ENCODE peak calls at places on chromosomes 1 and 21, in nine cellular contexts. P is H1, U is A549, X is endothelial cell of umbilical vein, F is HCT116, D is K562, H is HepG2, V is GM12878, B is SK-N-SH. O is an unnamed sample.

GRCh38 chr1:155978325-155978972 is at the start of gene ARHGEF2:
- DNase-seq in P (peak; percentile 78), U (peak; percentile 80), X (peak; percentile 50), F (no peak), D (peak; percentile 91), H (no peak), V (no peak), B (peak; percentile 91), O (peak; percentile 98)

GRCh38 chr1:206583461-206584264 is 28.6 kb downstream of the EIF2D start:
- DNase-seq in P (peak; percentile 36), U (peak; percentile 62), X (peak; percentile 67), F (peak; percentile 45), D (peak; percentile 91), H (peak; percentile 55), V (no peak), B (peak; percentile 84), O (peak; percentile 82)

GRCh38 chr1:223742861-223743517 is 30.6 kb downstream of the CAPN2 start:
- DNase-seq in P (no peak), U (no peak), X (peak; percentile 71), F (no peak), D (no peak), H (no peak), V (no peak), B (no peak), O (no peak)

GRCh38 chr1:1245840-1246205 is 699 bp downstream of the C1QTNF12 start:
- DNase-seq in P (no peak), U (no peak), X (no peak), F (no peak), D (no peak), H (no peak), V (no peak), B (no peak), O (no peak)

GRCh38 chr21:39670741-39671140 is 58.0 kb downstream of the B3GALT5 start:
- DNase-seq in P (no peak), U (no peak), X (no peak), F (no peak), D (no peak), H (no peak), V (no peak), B (no peak), O (no peak)

GRCh38 chr1:214573386-214574358 is 22.3 kb upstream of the PTPN14 start:
- DNase-seq in P (no peak), U (no peak), X (no peak), F (no peak), D (no peak), H (no peak), V (no peak), B (no peak), O (no peak)

GRCh38 chr1:169676001-169676400 is 35.4 kb downstream of the SELL start:
- DNase-seq in P (peak; percentile 21), U (peak; percentile 57), X (peak; percentile 93), F (no peak), D (no peak), H (no peak), V (no peak), B (no peak), O (no peak)

GRCh38 chr1:39089811-39090519 is 63.8 kb downstream of the NDUFS5 start:
- DNase-seq in P (no peak), U (no peak), X (no peak), F (no peak), D (no peak), H (no peak), V (no peak), B (no peak), O (no peak)

GRCh38 chr1:218156602-218157001 is 128.5 kb upstream of the RRP15 start:
- DNase-seq in P (peak; percentile 36), U (no peak), X (no peak), F (no peak), D (no peak), H (no peak), V (no peak), B (no peak), O (no peak)

GRCh38 chr1:67752306-67752705 is 67.3 kb downstream of the GADD45A start:
- DNase-seq in P (no peak), U (no peak), X (peak; percentile 81), F (no peak), D (no peak), H (no peak), V (no peak), B (no peak), O (no peak)

GRCh38 chr1:207822124-207822601 is 70.3 kb downstream of the CD46 start:
- DNase-seq in P (no peak), U (no peak), X (no peak), F (no peak), D (no peak), H (no peak), V (peak; percentile 51), B (no peak), O (no peak)

GRCh38 chr1:207821464-207822045 is 69.7 kb downstream of the CD46 start:
- DNase-seq in P (no peak), U (no peak), X (no peak), F (no peak), D (no peak), H (no peak), V (no peak), B (no peak), O (no peak)

GRCh38 chr1:207823880-207824566 is 72.2 kb downstream of the CD46 start:
- DNase-seq in P (peak; percentile 39), U (peak; percentile 97), X (peak; percentile 83), F (peak; percentile 37), D (peak; percentile 51), H (peak; percentile 86), V (peak; percentile 85), B (peak; percentile 67), O (peak; percentile 62)

GRCh38 chr1:207823531-207823879 is 71.7 kb downstream of the CD46 start:
- DNase-seq in P (no peak), U (no peak), X (no peak), F (no peak), D (no peak), H (no peak), V (no peak), B (no peak), O (no peak)

GRCh38 chr1:207822602-207823451 is 71.0 kb downstream of the CD46 start:
- DNase-seq in P (no peak), U (peak; percentile 92), X (peak; percentile 30), F (no peak), D (peak; percentile 82), H (no peak), V (peak; percentile 96), B (peak; percentile 66), O (no peak)
- H3K4me3 ChIP-seq in P (no peak overlapping the region), U (peak overlapping the region; percentile 54), X (no peak overlapping the region), F (no peak overlapping the region), D (no peak overlapping the region), H (no peak overlapping the region), V (peak overlapping the region; percentile 93), B (no peak overlapping the region), O (no peak overlapping the region)

DNA sequence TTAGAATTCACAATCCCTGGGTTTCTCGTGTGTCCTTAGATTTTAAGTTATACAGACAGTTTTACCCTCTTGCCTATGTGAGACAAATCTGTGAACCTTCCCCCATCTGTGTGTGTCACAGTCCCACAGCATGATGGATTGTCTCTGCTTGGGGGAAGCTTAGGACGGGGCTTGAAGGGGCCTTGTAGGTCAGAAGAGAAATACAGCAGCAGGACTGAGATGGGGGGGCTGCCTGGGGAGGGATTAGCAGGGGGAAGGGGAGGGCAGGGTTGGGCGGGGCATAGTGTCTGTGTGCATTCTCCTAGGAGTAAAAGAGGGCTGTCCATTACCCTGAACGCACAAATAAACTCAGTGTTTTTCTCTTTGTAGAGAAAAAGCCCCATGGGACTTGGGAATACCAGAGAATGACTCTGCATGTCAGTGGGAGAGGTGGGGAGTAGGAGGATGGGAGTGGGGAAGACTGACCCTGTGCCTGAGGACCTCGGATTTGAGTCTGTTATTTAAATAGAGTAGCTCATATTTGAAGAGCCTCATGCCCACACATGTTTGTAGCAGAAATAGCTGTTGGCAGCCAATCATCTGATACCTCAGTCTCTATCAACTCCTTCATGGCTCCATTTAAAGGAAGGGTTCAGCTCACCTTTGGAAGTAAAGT is 16.4 kb downstream of the RNF220 start:
- DNase-seq in P (no peak), U (no peak), X (no peak), F (no peak), D (no peak), H (no peak), V (no peak), B (no peak), O (no peak)
- TF ChIP-seq MAX in P (no peak), U (no peak), X (no peak), F (no peak), D (no peak), H (no peak), V (no peak), B (no peak), O (no peak)

GRCh38 chr1:10835423-10836421 is 39.3 kb upstream of the CASZ1 start:
- DNase-seq in P (peak; percentile 87), U (no peak), X (peak; percentile 54), F (peak; percentile 49), D (peak; percentile 76), H (peak; percentile 61), V (no peak), B (peak; percentile 90), O (peak; percentile 40)
- H3K4me3 ChIP-seq in P (no peak overlapping the region), U (no peak overlapping the region), X (no peak overlapping the region), F (no peak overlapping the region), D (no peak overlapping the region), H (no peak overlapping the region), V (no peak overlapping the region), B (no peak overlapping the region), O (no peak overlapping the region)

DNA sequence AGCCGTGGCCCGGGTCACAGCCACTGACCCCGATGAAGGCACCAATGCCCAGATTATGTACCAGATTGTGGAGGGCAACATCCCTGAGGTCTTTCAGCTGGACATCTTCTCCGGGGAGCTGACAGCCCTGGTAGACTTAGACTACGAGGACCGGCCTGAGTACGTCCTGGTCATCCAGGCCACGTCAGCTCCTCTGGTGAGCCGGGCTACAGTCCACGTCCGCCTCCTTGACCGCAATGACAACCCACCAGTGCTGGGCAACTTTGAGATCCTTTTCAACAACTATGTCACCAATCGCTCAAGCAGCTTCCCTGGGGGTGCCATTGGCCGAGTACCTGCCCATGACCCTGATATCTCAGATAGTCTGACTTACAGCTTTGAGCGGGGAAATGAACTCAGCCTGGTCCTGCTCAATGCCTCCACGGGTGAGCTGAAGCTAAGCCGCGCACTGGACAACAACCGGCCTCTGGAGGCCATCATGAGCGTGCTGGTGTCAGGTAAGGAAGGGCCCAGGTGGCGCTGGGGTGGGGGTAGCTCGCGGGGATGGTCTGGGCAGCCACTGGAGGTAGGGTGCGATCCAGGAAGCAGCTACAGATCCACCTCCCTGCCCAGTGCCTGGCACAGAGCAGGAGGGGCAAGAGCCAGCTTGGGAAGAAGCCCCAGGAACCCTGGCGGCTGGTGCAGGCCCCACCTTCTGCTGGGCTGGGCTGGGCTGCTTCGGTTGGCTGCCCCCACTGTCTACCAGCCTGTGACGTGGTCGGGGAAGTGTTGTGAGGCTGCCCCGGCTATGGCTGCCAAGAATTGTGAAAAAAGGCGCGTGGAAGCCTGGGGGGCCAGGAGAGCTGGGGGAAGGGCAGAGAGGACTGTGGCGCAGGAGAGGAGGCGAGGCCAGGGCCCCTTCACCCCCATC is 3.8 kb downstream of the CELSR2 start:
- DNase-seq in P (no peak), U (no peak), X (no peak), F (no peak), D (no peak), H (no peak), V (no peak), B (peak; percentile 89), O (no peak)
- TF ChIP-seq MAX in P (no peak), U (no peak), X (no peak), F (no peak), D (no peak), H (no peak), V (no peak), B (no peak), O (no peak)